ENCODE peak calls at places on chromosomes 7 and 10, in six cellular contexts. One of them, this sample, is unnamed.

GRCh38 chr10:79947083-79947415 is 1.9 kb downstream of the SFTPD start:
- DNase-seq in lower lobe of right lung: no peak
- DNase-seq in sigmoid colon: peak
- DNase-seq in pancreas: no peak
- DNase-seq in right atrium auricular region: peak
- DNase-seq in ascending aorta: no peak
- DNase-seq in this sample: no peak

GRCh38 chr7:81162771-81163525 is 244.1 kb upstream of the SEMA3C start:
- DNase-seq in lower lobe of right lung: no peak
- DNase-seq in sigmoid colon: no peak
- DNase-seq in pancreas: no peak
- DNase-seq in right atrium auricular region: no peak
- DNase-seq in ascending aorta: no peak
- DNase-seq in this sample: no peak

GRCh38 chr10:118031351-118032075 is 15.2 kb downstream of the RAB11FIP2 start:
- DNase-seq in lower lobe of right lung: no peak
- DNase-seq in sigmoid colon: no peak
- DNase-seq in pancreas: no peak
- DNase-seq in right atrium auricular region: no peak
- DNase-seq in ascending aorta: no peak
- DNase-seq in this sample: no peak

GRCh38 chr10:59072038-59072437 is 104.4 kb upstream of the PHYHIPL start:
- DNase-seq in lower lobe of right lung: no peak
- DNase-seq in sigmoid colon: no peak
- DNase-seq in pancreas: no peak
- DNase-seq in right atrium auricular region: no peak
- DNase-seq in ascending aorta: no peak
- DNase-seq in this sample: no peak

GRCh38 chr10:50033481-50033880 is 34.3 kb upstream of the WASHC2A start:
- DNase-seq in lower lobe of right lung: no peak
- DNase-seq in sigmoid colon: no peak
- DNase-seq in pancreas: no peak
- DNase-seq in right atrium auricular region: no peak
- DNase-seq in ascending aorta: no peak
- DNase-seq in this sample: peak

GRCh38 chr10:12902135-12902572 is 99.4 kb downstream of the CCDC3 start:
- DNase-seq in lower lobe of right lung: no peak
- DNase-seq in sigmoid colon: no peak
- DNase-seq in pancreas: no peak
- DNase-seq in right atrium auricular region: peak
- DNase-seq in ascending aorta: no peak
- DNase-seq in this sample: peak

GRCh38 chr7:74612015-74612829 is 45.3 kb upstream of the GTF2I start:
- DNase-seq in lower lobe of right lung: peak
- DNase-seq in sigmoid colon: peak
- DNase-seq in pancreas: no peak
- DNase-seq in right atrium auricular region: no peak
- DNase-seq in ascending aorta: no peak
- DNase-seq in this sample: peak

GRCh38 chr10:13500201-13500600 is 28.6 kb downstream of the BEND7 start:
- DNase-seq in lower lobe of right lung: no peak
- DNase-seq in sigmoid colon: no peak
- DNase-seq in pancreas: no peak
- DNase-seq in right atrium auricular region: no peak
- DNase-seq in ascending aorta: no peak
- DNase-seq in this sample: no peak

GRCh38 chr10:110610308-110610774 is 33.8 kb upstream of the RBM20 start:
- DNase-seq in lower lobe of right lung: no peak
- DNase-seq in sigmoid colon: no peak
- DNase-seq in pancreas: no peak
- DNase-seq in right atrium auricular region: no peak
- DNase-seq in ascending aorta: no peak
- DNase-seq in this sample: peak

GRCh38 chr10:52541082-52541481 is 227.0 kb downstream of the DKK1 start:
- DNase-seq in lower lobe of right lung: no peak
- DNase-seq in sigmoid colon: no peak
- DNase-seq in pancreas: no peak
- DNase-seq in right atrium auricular region: no peak
- DNase-seq in ascending aorta: no peak
- DNase-seq in this sample: peak

GRCh38 chr10:3783313-3783689 is 1.7 kb downstream of the KLF6 start:
- DNase-seq in lower lobe of right lung: peak
- DNase-seq in sigmoid colon: peak
- DNase-seq in pancreas: peak
- DNase-seq in right atrium auricular region: no peak
- DNase-seq in ascending aorta: no peak
- DNase-seq in this sample: peak

GRCh38 chr7:30366606-30367005 is 82.2 kb downstream of the ZNRF2 start:
- DNase-seq in lower lobe of right lung: no peak
- DNase-seq in sigmoid colon: no peak
- DNase-seq in pancreas: no peak
- DNase-seq in right atrium auricular region: no peak
- DNase-seq in ascending aorta: no peak
- DNase-seq in this sample: no peak

GRCh38 chr7:111094387-111094786 is 3.5 kb downstream of the LRRN3 start:
- DNase-seq in lower lobe of right lung: no peak
- DNase-seq in sigmoid colon: no peak
- DNase-seq in pancreas: no peak
- DNase-seq in right atrium auricular region: no peak
- DNase-seq in ascending aorta: no peak
- DNase-seq in this sample: no peak

GRCh38 chr7:88184848-88185304 is 35.0 kb downstream of the SRI start:
- DNase-seq in lower lobe of right lung: no peak
- DNase-seq in sigmoid colon: no peak
- DNase-seq in pancreas: no peak
- DNase-seq in right atrium auricular region: no peak
- DNase-seq in ascending aorta: no peak
- DNase-seq in this sample: peak

GRCh38 chr7:135372222-135372621 is 137.7 kb downstream of the CNOT4 start:
- DNase-seq in lower lobe of right lung: no peak
- DNase-seq in sigmoid colon: no peak
- DNase-seq in pancreas: no peak
- DNase-seq in right atrium auricular region: no peak
- DNase-seq in ascending aorta: no peak
- DNase-seq in this sample: peak

GRCh38 chr7:135368416-135369186 is 135.0 kb downstream of the STRA8 start:
- DNase-seq in lower lobe of right lung: no peak
- DNase-seq in sigmoid colon: no peak
- DNase-seq in pancreas: no peak
- DNase-seq in right atrium auricular region: no peak
- DNase-seq in ascending aorta: no peak
- DNase-seq in this sample: no peak

GRCh38 chr7:135374736-135375135 is 135.2 kb downstream of the CNOT4 start:
- DNase-seq in lower lobe of right lung: no peak
- DNase-seq in sigmoid colon: no peak
- DNase-seq in pancreas: no peak
- DNase-seq in right atrium auricular region: no peak
- DNase-seq in ascending aorta: no peak
- DNase-seq in this sample: no peak

GRCh38 chr7:135367114-135367513 is 133.5 kb downstream of the STRA8 start:
- DNase-seq in lower lobe of right lung: no peak
- DNase-seq in sigmoid colon: no peak
- DNase-seq in pancreas: no peak
- DNase-seq in right atrium auricular region: no peak
- DNase-seq in ascending aorta: no peak
- DNase-seq in this sample: no peak

DNA sequence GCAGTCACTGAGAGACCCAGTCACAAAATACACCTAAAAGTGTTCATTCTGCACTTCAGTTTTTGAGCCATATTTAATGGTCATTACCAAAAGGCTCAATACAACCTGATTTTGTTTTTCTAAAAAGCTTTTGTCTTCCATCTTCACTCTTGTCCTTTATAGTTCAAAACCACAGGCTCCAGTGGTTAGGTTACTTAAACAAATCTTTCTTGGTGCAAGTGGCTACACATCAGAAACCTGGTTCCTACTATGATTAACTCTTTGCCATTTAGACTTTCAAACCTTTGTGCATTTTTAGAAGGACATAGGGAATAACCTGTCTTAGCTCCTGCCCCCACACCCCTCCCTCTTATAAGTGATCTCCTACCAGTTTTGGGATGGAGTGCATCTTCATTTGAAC is 135.8 kb downstream of the STRA8 start:
- DNase-seq in lower lobe of right lung: no peak
- DNase-seq in sigmoid colon: no peak
- DNase-seq in pancreas: no peak
- DNase-seq in right atrium auricular region: no peak
- DNase-seq in ascending aorta: no peak
- DNase-seq in this sample: no peak
- H3K4me3 ChIP-seq in lower lobe of right lung: no peak
- H3K4me3 ChIP-seq in sigmoid colon: no peak
- H3K4me3 ChIP-seq in pancreas: no peak
- H3K4me3 ChIP-seq in right atrium auricular region: no peak
- H3K4me3 ChIP-seq in ascending aorta: no peak
- H3K4me3 ChIP-seq in this sample: no peak

GRCh38 chr10:23338155-23338828 is 6.3 kb downstream of the C10orf67 start:
- DNase-seq in lower lobe of right lung: no peak
- DNase-seq in sigmoid colon: no peak
- DNase-seq in pancreas: peak
- DNase-seq in right atrium auricular region: no peak
- DNase-seq in ascending aorta: no peak
- DNase-seq in this sample: peak
- TF ChIP-seq CTCF in lower lobe of right lung: no peak
- TF ChIP-seq CTCF in sigmoid colon: no peak
- TF ChIP-seq CTCF in pancreas: no peak
- TF ChIP-seq CTCF in right atrium auricular region: no peak
- TF ChIP-seq CTCF in ascending aorta: no peak
- TF ChIP-seq CTCF in this sample: no peak

DNA sequence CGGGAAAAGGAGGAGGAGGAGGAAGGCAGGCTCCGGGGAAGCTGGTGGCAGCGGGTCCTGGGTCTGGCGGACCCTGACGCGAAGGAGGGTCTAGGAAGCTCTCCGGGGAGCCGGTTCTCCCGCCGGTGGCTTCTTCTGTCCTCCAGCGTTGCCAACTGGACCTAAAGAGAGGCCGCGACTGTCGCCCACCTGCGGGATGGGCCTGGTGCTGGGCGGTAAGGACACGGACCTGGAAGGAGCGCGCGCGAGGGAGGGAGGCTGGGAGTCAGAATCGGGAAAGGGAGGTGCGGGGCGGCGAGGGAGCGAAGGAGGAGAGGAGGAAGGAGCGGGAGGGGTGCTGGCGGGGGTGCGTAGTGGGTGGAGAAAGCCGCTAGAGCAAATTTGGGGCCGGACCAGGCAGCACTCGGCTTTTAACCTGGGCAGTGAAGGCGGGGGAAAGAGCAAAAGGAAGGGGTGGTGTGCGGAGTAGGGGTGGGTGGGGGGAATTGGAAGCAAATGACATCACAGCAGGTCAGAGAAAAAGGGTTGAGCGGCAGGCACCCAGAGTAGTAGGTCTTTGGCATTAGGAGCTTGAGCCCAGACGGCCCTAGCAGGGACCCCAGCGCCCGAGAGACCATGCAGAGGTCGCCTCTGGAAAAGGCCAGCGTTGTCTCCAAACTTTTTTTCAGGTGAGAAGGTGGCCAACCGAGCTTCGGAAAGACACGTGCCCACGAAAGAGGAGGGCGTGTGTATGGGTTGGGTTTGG is at the start of gene CFTR:
- DNase-seq in lower lobe of right lung: peak
- DNase-seq in sigmoid colon: no peak
- DNase-seq in pancreas: peak
- DNase-seq in right atrium auricular region: no peak
- DNase-seq in ascending aorta: no peak
- DNase-seq in this sample: no peak
- H3K4me3 ChIP-seq in lower lobe of right lung: peak
- H3K4me3 ChIP-seq in sigmoid colon: no peak
- H3K4me3 ChIP-seq in pancreas: peak
- H3K4me3 ChIP-seq in right atrium auricular region: peak
- H3K4me3 ChIP-seq in ascending aorta: peak
- H3K4me3 ChIP-seq in this sample: no peak

GRCh38 chr10:32953277-32953927 is 4.6 kb downstream of the ITGB1 start:
- DNase-seq in lower lobe of right lung: no peak
- DNase-seq in sigmoid colon: no peak
- DNase-seq in pancreas: no peak
- DNase-seq in right atrium auricular region: no peak
- DNase-seq in ascending aorta: no peak
- DNase-seq in this sample: no peak

GRCh38 chr10:32954545-32955298 is 3.3 kb downstream of the ITGB1 start:
- DNase-seq in lower lobe of right lung: no peak
- DNase-seq in sigmoid colon: no peak
- DNase-seq in pancreas: no peak
- DNase-seq in right atrium auricular region: no peak
- DNase-seq in ascending aorta: no peak
- DNase-seq in this sample: no peak

GRCh38 chr10:32952541-32953276 is 5.3 kb downstream of the ITGB1 start:
- DNase-seq in lower lobe of right lung: no peak
- DNase-seq in sigmoid colon: no peak
- DNase-seq in pancreas: no peak
- DNase-seq in right atrium auricular region: no peak
- DNase-seq in ascending aorta: no peak
- DNase-seq in this sample: no peak

GRCh38 chr10:32955299-32955772 is 2.7 kb downstream of the ITGB1 start:
- DNase-seq in lower lobe of right lung: no peak
- DNase-seq in sigmoid colon: no peak
- DNase-seq in pancreas: no peak
- DNase-seq in right atrium auricular region: no peak
- DNase-seq in ascending aorta: no peak
- DNase-seq in this sample: no peak

DNA sequence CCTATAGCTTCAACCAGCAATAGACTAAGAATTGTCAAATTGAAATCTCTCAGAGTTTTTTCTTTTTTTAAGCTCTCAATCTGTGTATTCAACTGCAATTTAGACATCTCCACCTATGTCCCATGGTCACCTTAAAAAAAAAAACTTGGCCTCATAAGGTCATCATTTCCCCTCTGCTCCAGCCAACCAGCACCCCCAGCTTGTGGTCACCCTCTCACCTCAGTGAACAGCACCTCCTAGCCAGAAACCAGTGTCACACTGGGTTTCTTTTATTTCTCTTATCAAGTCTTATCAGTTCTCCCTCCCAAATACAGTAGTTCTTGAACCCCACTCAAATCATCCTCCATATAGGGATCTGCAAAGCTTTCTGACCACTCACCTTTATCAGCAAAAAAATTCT is 4.0 kb downstream of the ITGB1 start:
- DNase-seq in lower lobe of right lung: no peak
- DNase-seq in sigmoid colon: no peak
- DNase-seq in pancreas: no peak
- DNase-seq in right atrium auricular region: no peak
- DNase-seq in ascending aorta: no peak
- DNase-seq in this sample: no peak
- TF ChIP-seq CTCF in lower lobe of right lung: no peak
- TF ChIP-seq CTCF in sigmoid colon: no peak
- TF ChIP-seq CTCF in pancreas: no peak
- TF ChIP-seq CTCF in right atrium auricular region: no peak
- TF ChIP-seq CTCF in ascending aorta: no peak
- TF ChIP-seq CTCF in this sample: no peak

DNA sequence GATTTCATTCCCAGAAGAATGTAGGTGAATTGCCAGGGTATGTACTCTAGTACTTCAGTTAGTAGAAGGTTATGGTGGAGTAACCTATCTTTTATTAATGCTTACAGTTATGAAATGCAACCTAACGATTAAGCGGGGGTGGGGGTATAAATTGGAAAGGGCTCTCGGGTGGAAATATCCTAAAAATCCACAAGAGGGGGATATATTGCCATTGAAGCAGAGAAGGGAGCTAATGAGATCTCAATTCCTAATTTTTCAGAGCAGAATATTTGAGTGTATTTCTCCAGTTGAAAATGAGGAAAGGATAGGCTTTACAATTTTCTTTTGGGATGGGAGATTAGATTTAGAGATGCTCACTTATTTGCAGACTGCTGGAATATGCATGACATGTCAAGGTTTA is 90.8 kb downstream of the DNAJB9 start:
- DNase-seq in lower lobe of right lung: no peak
- DNase-seq in sigmoid colon: no peak
- DNase-seq in pancreas: no peak
- DNase-seq in right atrium auricular region: no peak
- DNase-seq in ascending aorta: no peak
- DNase-seq in this sample: no peak
- H3K4me3 ChIP-seq in lower lobe of right lung: no peak
- H3K4me3 ChIP-seq in sigmoid colon: no peak
- H3K4me3 ChIP-seq in pancreas: no peak
- H3K4me3 ChIP-seq in right atrium auricular region: no peak
- H3K4me3 ChIP-seq in ascending aorta: no peak
- H3K4me3 ChIP-seq in this sample: no peak